ENCODE peak calls at places on chromosome 17, in six cellular contexts. Z is thyroid gland, N is NB4, A is transverse colon, I is lower leg skin, C is heart left ventricle. W is an unnamed sample.

GRCh38 chr17:54749157-54749556 is 151.5 kb upstream of the TOM1L1 start:
- DNase-seq in Z (no peak), N (peak), A (no peak), I (no peak), C (no peak), W (no peak)

GRCh38 chr17:13038931-13039665 is 21.3 kb upstream of the ELAC2 start:
- DNase-seq in Z (no peak), N (no peak), A (no peak), I (no peak), C (no peak), W (no peak)

GRCh38 chr17:61325382-61326073 is 74.1 kb upstream of the TBX2 start:
- DNase-seq in Z (no peak), N (no peak), A (no peak), I (no peak), C (no peak), W (no peak)

GRCh38 chr17:3982541-3983017 is 18.3 kb upstream of the ATP2A3 start:
- DNase-seq in Z (no peak), N (no peak), A (no peak), I (no peak), C (no peak), W (no peak)

GRCh38 chr17:32777436-32777835 is 99.5 kb downstream of the MYO1D start:
- DNase-seq in Z (no peak), N (no peak), A (no peak), I (no peak), C (no peak), W (no peak)

GRCh38 chr17:36188891-36189306 is 7.7 kb downstream of the CCL3L1 start:
- DNase-seq in Z (peak), N (peak), A (peak), I (no peak), C (peak), W (no peak)

GRCh38 chr17:15341385-15341849 is at the start of gene TEKT3:
- DNase-seq in Z (peak), N (no peak), A (peak), I (peak), C (peak), W (peak)

GRCh38 chr17:4409659-4410058 is 24.1 kb upstream of the SPNS3 start:
- DNase-seq in Z (no peak), N (no peak), A (no peak), I (no peak), C (no peak), W (no peak)

GRCh38 chr17:80866050-80866793 is 125.4 kb upstream of the CHMP6 start:
- DNase-seq in Z (peak), N (peak), A (peak), I (peak), C (peak), W (peak)

GRCh38 chr17:39674702-39675389 is 6.6 kb downstream of the PNMT start:
- DNase-seq in Z (peak), N (peak), A (peak), I (no peak), C (peak), W (no peak)

DNA sequence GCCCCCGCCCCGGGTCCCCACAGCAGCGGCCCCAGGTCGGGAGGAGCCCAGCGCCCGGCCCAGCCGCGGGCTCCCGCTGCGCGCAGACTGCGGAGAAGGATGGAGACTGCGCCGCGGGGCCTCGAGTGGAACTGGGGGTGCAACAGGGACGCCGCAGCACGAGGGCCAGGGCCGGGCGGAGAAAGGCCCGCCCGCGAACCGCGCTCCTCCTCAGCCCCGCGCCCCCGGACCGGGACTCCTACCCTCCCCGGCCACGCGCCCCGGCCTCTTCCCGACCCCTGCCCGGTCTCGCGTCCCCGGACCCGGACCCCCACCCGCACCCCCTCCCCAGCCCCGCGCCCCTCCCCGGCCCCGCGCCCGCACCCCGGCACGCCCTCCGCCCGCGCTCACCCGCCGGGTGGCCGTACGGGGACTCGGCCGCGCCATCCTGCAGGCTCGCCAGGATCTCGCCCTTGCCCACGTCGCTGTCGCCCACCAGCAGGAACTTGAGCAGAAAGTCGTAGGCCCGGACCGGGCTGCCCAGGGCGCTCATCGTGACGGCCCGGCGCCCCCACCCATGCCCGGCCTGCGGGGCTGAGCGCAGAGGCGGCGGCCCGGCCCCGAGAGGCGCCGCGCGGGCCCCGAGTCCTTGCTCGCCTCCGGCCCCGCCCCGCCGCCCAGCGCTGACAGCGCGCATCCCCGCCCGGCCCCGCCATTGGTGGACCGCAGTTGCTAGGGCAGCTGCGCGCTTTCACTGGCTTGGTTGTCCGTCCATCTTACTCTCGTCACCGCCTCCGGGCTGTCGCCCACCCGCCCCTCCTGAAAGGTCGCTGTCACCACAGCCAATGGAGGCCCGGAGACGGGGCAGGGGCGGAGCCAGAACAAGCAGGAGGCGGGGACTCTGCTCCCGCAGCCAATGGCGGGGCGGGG is at the start of gene RAB40B:
- DNase-seq in Z (peak), N (peak), A (peak), I (peak), C (peak), W (peak)
- TF ChIP-seq POLR2A in Z (peak), N (no peak), A (peak), I (no peak), C (peak), W (peak)

GRCh38 chr17:44354582-44355309 is 8.9 kb downstream of the FAM171A2 start:
- DNase-seq in Z (no peak), N (peak), A (peak), I (no peak), C (peak), W (no peak)
- TF ChIP-seq CTCF in Z (no peak), N (peak), A (peak), I (no peak), C (peak), W (no peak)

GRCh38 chr17:44757045-44757917 is 1.5 kb upstream of the ADAM11 start:
- DNase-seq in Z (no peak), N (no peak), A (no peak), I (no peak), C (peak), W (no peak)

GRCh38 chr17:44759096-44759915 is 518 bp downstream of the ADAM11 start:
- DNase-seq in Z (no peak), N (no peak), A (no peak), I (no peak), C (peak), W (no peak)

GRCh38 chr17:44758414-44759095 is at the start of gene ADAM11:
- DNase-seq in Z (no peak), N (no peak), A (no peak), I (no peak), C (peak), W (no peak)

GRCh38 chr17:44759916-44760243 is 1.1 kb downstream of the ADAM11 start:
- DNase-seq in Z (no peak), N (no peak), A (no peak), I (no peak), C (no peak), W (no peak)

GRCh38 chr17:44757918-44758413 is 822 bp upstream of the ADAM11 start:
- DNase-seq in Z (no peak), N (no peak), A (no peak), I (no peak), C (no peak), W (no peak)
- TF ChIP-seq POLR2A in Z (no peak), N (no peak), A (no peak), I (no peak), C (no peak), W (no peak)

GRCh38 chr17:35117984-35118383 is 1.7 kb downstream of the RAD51D start:
- DNase-seq in Z (peak), N (peak), A (no peak), I (no peak), C (no peak), W (no peak)
- TF ChIP-seq CTCF in Z (no peak), N (peak), A (no peak), I (no peak), C (no peak), W (no peak)

DNA sequence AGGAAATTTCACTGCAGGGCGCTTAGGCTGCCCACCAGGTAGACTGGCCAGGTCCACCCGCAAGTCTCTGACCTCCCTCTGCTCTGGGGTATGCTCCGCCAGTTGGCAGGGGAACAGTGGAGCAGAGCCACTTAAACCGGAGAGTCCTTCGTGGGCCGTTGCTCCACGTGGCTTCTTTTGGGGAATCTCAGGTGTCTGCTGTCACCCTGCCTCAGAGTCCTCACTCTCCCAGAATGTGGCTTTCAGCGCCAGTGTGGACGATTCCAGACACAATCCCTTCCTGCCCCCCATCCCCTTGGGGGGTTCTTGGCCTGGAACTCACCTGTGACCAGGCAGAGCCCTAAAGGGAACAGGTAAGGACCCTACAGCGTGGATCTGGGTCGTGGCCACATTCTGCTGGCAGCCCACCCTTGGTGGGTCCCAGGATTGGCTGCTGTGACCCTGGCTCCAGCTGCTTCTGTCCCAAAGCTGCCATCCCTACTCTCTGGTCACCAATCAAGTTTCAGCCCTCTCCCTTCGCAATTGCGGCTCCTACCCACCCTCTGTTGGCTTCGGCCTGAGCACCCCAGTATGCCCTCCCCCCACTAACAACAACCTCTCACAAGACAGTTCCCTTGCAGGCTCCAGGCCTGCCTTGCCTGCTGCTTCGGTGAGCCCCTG is 22.2 kb downstream of the DHRS7C start:
- DNase-seq in Z (no peak), N (no peak), A (no peak), I (no peak), C (no peak), W (peak)
- TF ChIP-seq POLR2A in Z (no peak), N (no peak), A (no peak), I (no peak), C (no peak), W (no peak)